ENCODE peak calls at places on chromosomes 5 and 9, in ten cellular contexts. H, A, W, F, J, C, Y, E, M and O are unnamed samples. For H3K36me3 and H3K4me1, the result is how much of the 10 kb centered on the place peaks cover.

GRCh38 chr5:36939969-36940858 is 63.6 kb downstream of the NIPBL start:
- DNase-seq in H (no peak), A (no peak), W (no peak), F (no peak), J (no peak), C (no peak), Y (no peak), E (no peak), M (no peak), O (no peak)

GRCh38 chr5:130720355-130720754 is 444.7 kb downstream of the HINT1 start:
- DNase-seq in H (no peak), A (no peak), W (no peak), F (no peak), J (no peak), C (no peak), Y (no peak), E (no peak), M (no peak), O (no peak)

GRCh38 chr5:105172918-105173317 is 1610.3 kb upstream of the NUDT12 start:
- DNase-seq in H (no peak), A (no peak), W (no peak), F (no peak), J (no peak), C (no peak), Y (no peak), E (no peak), M (no peak), O (no peak)

GRCh38 chr5:79560774-79561524 is 47.0 kb upstream of the HOMER1 start:
- DNase-seq in H (no peak), A (no peak), W (no peak), F (no peak), J (no peak), C (no peak), Y (no peak), E (no peak), M (no peak), O (no peak)

GRCh38 chr5:111511174-111512025 is 935 bp downstream of the STARD4 start:
- DNase-seq in H (no peak), A (no peak), W (no peak), F (no peak), J (no peak), C (no peak), Y (no peak), E (no peak), M (no peak), O (no peak)

GRCh38 chr9:111356567-111357244 is 26.7 kb upstream of the OR2K2 start:
- DNase-seq in H (no peak), A (no peak), W (no peak), F (no peak), J (no peak), C (peak), Y (no peak), E (no peak), M (no peak), O (no peak)

GRCh38 chr9:16728128-16728505 is 142.4 kb downstream of the BNC2 start:
- DNase-seq in H (no peak), A (no peak), W (peak), F (no peak), J (no peak), C (no peak), Y (no peak), E (no peak), M (no peak), O (no peak)

GRCh38 chr5:145680169-145680568 is 155.0 kb downstream of the PRELID2 start:
- DNase-seq in H (no peak), A (no peak), W (no peak), F (no peak), J (no peak), C (no peak), Y (no peak), E (no peak), M (no peak), O (no peak)

GRCh38 chr5:151678713-151679112 is 8.0 kb downstream of the SPARC start:
- DNase-seq in H (no peak), A (no peak), W (no peak), F (no peak), J (no peak), C (no peak), Y (no peak), E (no peak), M (no peak), O (no peak)

GRCh38 chr9:100697339-100697738 is 119.5 kb downstream of the CAVIN4 start:
- DNase-seq in H (no peak), A (no peak), W (no peak), F (no peak), J (no peak), C (no peak), Y (no peak), E (no peak), M (no peak), O (no peak)

GRCh38 chr5:139872052-139872766 is 76.6 kb downstream of the PSD2 start:
- DNase-seq in H (no peak), A (no peak), W (no peak), F (no peak), J (no peak), C (no peak), Y (peak), E (no peak), M (no peak), O (no peak)

GRCh38 chr5:1736889-1737711 is 62.5 kb downstream of the MRPL36 start:
- DNase-seq in H (no peak), A (no peak), W (no peak), F (peak), J (no peak), C (no peak), Y (peak), E (no peak), M (no peak), O (no peak)

GRCh38 chr9:75932026-75932425 is 41.6 kb downstream of the PCSK5 start:
- DNase-seq in H (no peak), A (no peak), W (no peak), F (no peak), J (no peak), C (no peak), Y (no peak), E (no peak), M (no peak), O (no peak)

GRCh38 chr5:140266471-140267200 is 36.3 kb downstream of the PFDN1 start:
- DNase-seq in H (no peak), A (no peak), W (no peak), F (no peak), J (no peak), C (no peak), Y (no peak), E (no peak), M (no peak), O (no peak)

GRCh38 chr5:179262126-179262920 is 82.9 kb downstream of the ADAMTS2 start:
- DNase-seq in H (no peak), A (no peak), W (no peak), F (no peak), J (no peak), C (no peak), Y (peak), E (no peak), M (no peak), O (peak)

GRCh38 chr5:73370620-73371583 is 77.7 kb downstream of the FOXD1 start:
- DNase-seq in H (no peak), A (no peak), W (no peak), F (no peak), J (no peak), C (peak), Y (no peak), E (no peak), M (no peak), O (no peak)

GRCh38 chr5:100840769-100841168 is 62.3 kb downstream of the ST8SIA4 start:
- DNase-seq in H (no peak), A (no peak), W (no peak), F (no peak), J (no peak), C (no peak), Y (no peak), E (no peak), M (no peak), O (no peak)

GRCh38 chr9:14471041-14471440 is 157.1 kb upstream of the NFIB start:
- DNase-seq in H (no peak), A (no peak), W (no peak), F (no peak), J (no peak), C (no peak), Y (no peak), E (no peak), M (no peak), O (no peak)

GRCh38 chr9:106420511-106420944 is 442.4 kb upstream of the ZNF462 start:
- DNase-seq in H (no peak), A (no peak), W (no peak), F (no peak), J (no peak), C (peak), Y (no peak), E (no peak), M (no peak), O (no peak)

GRCh38 chr5:72210913-72211670 is 103.8 kb downstream of the MAP1B start:
- DNase-seq in H (peak), A (no peak), W (peak), F (peak), J (peak), C (no peak), Y (no peak), E (no peak), M (no peak), O (peak)

GRCh38 chr5:152380415-152381123 is 24.5 kb downstream of the NMUR2 start:
- DNase-seq in H (no peak), A (no peak), W (no peak), F (no peak), J (no peak), C (no peak), Y (no peak), E (no peak), M (no peak), O (no peak)

GRCh38 chr5:142671801-142672200 is 14.1 kb downstream of the FGF1 start:
- DNase-seq in H (no peak), A (no peak), W (no peak), F (no peak), J (no peak), C (no peak), Y (no peak), E (no peak), M (no peak), O (no peak)

GRCh38 chr9:31393240-31393639 is 991.2 kb upstream of the ACO1 start:
- DNase-seq in H (no peak), A (no peak), W (no peak), F (no peak), J (no peak), C (no peak), Y (no peak), E (no peak), M (no peak), O (no peak)

GRCh38 chr5:427415-428087 is 15.4 kb upstream of the EXOC3 start:
- DNase-seq in H (no peak), A (no peak), W (no peak), F (peak), J (no peak), C (no peak), Y (no peak), E (no peak), M (no peak), O (no peak)
- H3K36me3 ChIP-seq in H (under half), A (under half), W (under half), F (under half), J (under half), C (under half), Y (under half), E (under half), M (under half), O (under half)

GRCh38 chr9:88230612-88231011 is 92.3 kb upstream of the SPATA31C2 start:
- DNase-seq in H (no peak), A (no peak), W (no peak), F (no peak), J (no peak), C (no peak), Y (no peak), E (no peak), M (no peak), O (no peak)
- H3K4me1 ChIP-seq in H (under half), A (under half), W (under half), F (under half), J (under half), C (under half), Y (under half), E (under half), M (under half), O (under half)

GRCh38 chr9:33161011-33161588 is 6.0 kb downstream of the B4GALT1 start:
- DNase-seq in H (peak), A (peak), W (peak), F (peak), J (peak), C (peak), Y (no peak), E (no peak), M (peak), O (peak)

GRCh38 chr9:33157960-33158359 is 9.2 kb downstream of the B4GALT1 start:
- DNase-seq in H (no peak), A (no peak), W (no peak), F (no peak), J (no peak), C (no peak), Y (no peak), E (no peak), M (no peak), O (no peak)

GRCh38 chr9:33159760-33160127 is 7.4 kb downstream of the B4GALT1 start:
- DNase-seq in H (no peak), A (peak), W (peak), F (no peak), J (peak), C (no peak), Y (peak), E (peak), M (peak), O (peak)

GRCh38 chr9:33159058-33159759 is 7.9 kb downstream of the B4GALT1 start:
- DNase-seq in H (peak), A (peak), W (peak), F (peak), J (peak), C (no peak), Y (peak), E (no peak), M (peak), O (peak)

GRCh38 chr9:33158555-33159057 is 8.5 kb downstream of the B4GALT1 start:
- DNase-seq in H (no peak), A (no peak), W (no peak), F (no peak), J (no peak), C (no peak), Y (no peak), E (no peak), M (no peak), O (no peak)
- H3K4me3 ChIP-seq in H (no peak), A (no peak), W (no peak), F (no peak), J (peak), C (no peak), Y (no peak), E (peak), M (peak), O (no peak)

DNA sequence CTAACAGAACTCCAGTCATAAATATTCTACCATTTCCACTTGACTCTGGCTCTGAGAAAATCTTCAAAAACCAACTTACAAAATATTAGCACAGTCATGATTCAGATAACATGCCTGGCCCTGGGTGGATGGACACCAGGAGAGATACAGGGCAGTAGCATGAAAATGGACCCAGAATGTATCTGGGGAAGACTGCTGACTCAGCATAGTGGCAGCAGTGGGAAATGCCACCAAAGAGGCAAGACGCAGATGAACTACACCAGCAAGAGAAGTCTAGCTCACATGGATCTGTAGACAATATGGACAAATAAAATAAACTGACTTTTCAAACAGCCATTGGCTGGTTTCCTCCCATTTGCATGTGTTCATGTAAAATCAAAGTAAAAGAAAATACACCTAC is 359.8 kb downstream of the SEMA5A start:
- DNase-seq in H (no peak), A (no peak), W (no peak), F (no peak), J (no peak), C (no peak), Y (no peak), E (no peak), M (no peak), O (no peak)
- H3K36me3 ChIP-seq in H (under half), A (under half), W (under half), F (under half), J (under half), C (under half), Y (under half), E (under half), M (under half), O (under half)